ENCODE peak calls at places on chromosomes 3 and 15, in eight cellular contexts. F, S, Z, D, O, I, L and Y are unnamed samples. For H3K36me3, the result is how much of the 10 kb centered on the place peaks cover.

GRCh38 chr3:170405101-170405500 is 13.6 kb upstream of the CLDN11 start:
- DNase-seq in S (no peak), L (no peak), D (no peak), O (no peak), I (no peak), Z (no peak), F (no peak), Y (no peak)

GRCh38 chr3:52879090-52879489 is 18.3 kb downstream of the STIMATE start:
- DNase-seq in L (no peak), O (no peak), I (no peak), S (no peak), D (no peak), F (no peak), Z (no peak), Y (peak)

GRCh38 chr3:19994796-19995195 is 17.3 kb downstream of the PP2D1 start:
- DNase-seq in S (no peak), L (no peak), D (no peak), O (no peak), I (no peak), F (no peak), Z (no peak), Y (no peak)

GRCh38 chr3:30435950-30436349 is 170.5 kb upstream of the TGFBR2 start:
- DNase-seq in F (no peak), S (no peak), O (peak), I (no peak), L (no peak), D (no peak), Z (no peak), Y (no peak)

GRCh38 chr15:87578776-87579175 is 677.8 kb downstream of the NTRK3 start:
- DNase-seq in S (no peak), Z (peak), D (no peak), L (no peak), I (no peak), O (no peak), F (no peak), Y (no peak)

GRCh38 chr3:170511371-170511770 is 74.5 kb downstream of the SLC7A14 start:
- DNase-seq in D (no peak), I (no peak), L (no peak), O (no peak), F (no peak), Z (no peak), S (no peak), Y (no peak)

GRCh38 chr3:77254967-77255831 is 215.3 kb downstream of the ROBO2 start:
- DNase-seq in F (peak), D (peak), O (peak), L (peak), Z (peak), S (no peak), I (no peak), Y (peak)

GRCh38 chr3:10725067-10725466 is 91.0 kb upstream of the SLC6A11 start:
- DNase-seq in S (no peak), F (no peak), D (no peak), L (no peak), I (no peak), O (no peak), Z (no peak), Y (no peak)

GRCh38 chr3:177932750-177933660 is 603.2 kb upstream of the KCNMB2 start:
- DNase-seq in L (no peak), O (no peak), I (no peak), Z (no peak), F (no peak), D (no peak), S (no peak), Y (no peak)

GRCh38 chr3:141191097-141191749 is 40.4 kb upstream of the PXYLP1 start:
- DNase-seq in L (no peak), I (no peak), S (no peak), O (no peak), Z (peak), F (peak), D (no peak), Y (no peak)

GRCh38 chr15:91142097-91142744 is 42.2 kb downstream of the SV2B start:
- DNase-seq in L (no peak), I (no peak), S (no peak), F (no peak), Z (peak), O (peak), D (no peak), Y (peak)

GRCh38 chr15:39133201-39133600 is 447.7 kb upstream of the THBS1 start:
- DNase-seq in D (peak), F (peak), Z (peak), O (no peak), I (no peak), S (no peak), L (no peak), Y (peak)

GRCh38 chr3:52670621-52671521 is 14.8 kb downstream of the PBRM1 start:
- DNase-seq in L (peak), Z (peak), F (peak), O (no peak), I (no peak), S (no peak), D (no peak), Y (no peak)

GRCh38 chr15:40471778-40472130 is 970 bp downstream of the CHST14 start:
- DNase-seq in L (no peak), I (no peak), Z (no peak), O (peak), D (peak), F (peak), S (peak), Y (peak)

GRCh38 chr3:69379661-69380060 is 6.2 kb downstream of the FRMD4B start:
- DNase-seq in L (no peak), Z (no peak), O (no peak), D (no peak), S (no peak), I (no peak), F (peak), Y (no peak)

GRCh38 chr15:90460142-90460824 is 69.4 kb upstream of the CRTC3 start:
- DNase-seq in Z (no peak), L (no peak), O (no peak), S (no peak), F (peak), D (no peak), I (no peak), Y (no peak)

GRCh38 chr3:76038949-76039348 is 253.6 kb upstream of the ZNF717 start:
- DNase-seq in Z (no peak), I (no peak), S (no peak), D (no peak), O (no peak), F (no peak), L (no peak), Y (no peak)

GRCh38 chr3:76039431-76039830 is 254.1 kb upstream of the ZNF717 start:
- DNase-seq in F (peak), O (no peak), L (no peak), D (no peak), S (no peak), I (no peak), Z (peak), Y (no peak)

GRCh38 chr3:76028816-76029215 is 243.5 kb upstream of the ZNF717 start:
- DNase-seq in F (peak), O (no peak), L (no peak), Z (no peak), I (no peak), S (no peak), D (no peak), Y (no peak)

GRCh38 chr3:76034652-76035051 is 249.3 kb upstream of the ZNF717 start:
- DNase-seq in Z (no peak), O (no peak), F (no peak), I (no peak), D (no peak), L (no peak), S (no peak), Y (no peak)
- H3K36me3 ChIP-seq in Z (under half), O (under half), F (under half), I (under half), D (under half), L (under half), S (under half), Y (under half)

DNA sequence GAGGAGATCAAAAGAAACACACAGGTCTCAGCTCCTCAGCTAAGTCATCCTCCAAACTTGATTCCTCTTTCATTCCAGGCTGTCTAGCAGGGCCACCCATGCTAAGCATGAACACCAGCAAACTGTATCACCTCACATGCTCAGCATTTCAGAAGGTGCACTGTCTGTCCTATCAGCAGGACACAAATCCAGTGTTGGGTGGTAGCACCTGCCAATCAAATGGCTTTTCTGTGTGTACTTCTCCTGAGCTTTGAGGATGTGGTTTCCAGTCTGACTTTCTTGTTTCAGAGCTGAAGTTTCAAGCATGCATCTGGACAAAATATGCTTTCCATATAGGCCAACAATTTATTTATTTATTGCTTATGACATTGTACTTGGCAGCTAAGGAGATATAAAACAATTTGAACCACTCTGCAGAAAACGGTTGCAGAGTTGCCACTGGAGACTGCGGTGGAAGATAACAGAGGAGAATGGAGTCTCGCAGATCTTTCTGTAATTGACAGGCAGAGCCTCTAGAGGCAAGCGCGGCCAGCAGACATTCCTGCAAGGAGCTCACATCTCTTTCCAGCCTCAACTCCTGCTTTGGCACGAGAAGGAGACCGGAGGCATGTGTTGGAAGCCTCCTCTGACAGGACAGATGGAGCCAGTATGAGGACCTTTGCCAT is 167.1 kb upstream of the WNT5A start:
- DNase-seq in S (no peak), F (no peak), I (no peak), O (peak), D (no peak), L (no peak), Z (no peak), Y (no peak)
- H3K4me3 ChIP-seq in S (no peak), F (no peak), I (no peak), O (peak), D (no peak), L (no peak), Z (no peak), Y (no peak)

GRCh38 chr3:14144423-14145075 is 19.7 kb downstream of the TMEM43 start:
- DNase-seq in D (peak), S (no peak), I (no peak), O (peak), Z (peak), L (peak), F (peak), Y (peak)

GRCh38 chr3:14143826-14144225 is 19.0 kb downstream of the TMEM43 start:
- DNase-seq in S (no peak), Z (peak), O (no peak), D (no peak), F (peak), L (peak), I (no peak), Y (peak)

GRCh38 chr3:14145670-14146380 is 21.0 kb downstream of the TMEM43 start:
- DNase-seq in I (no peak), S (no peak), L (no peak), F (no peak), Z (no peak), O (no peak), D (no peak), Y (no peak)

GRCh38 chr3:14146381-14147062 is 21.7 kb downstream of the TMEM43 start:
- DNase-seq in Z (no peak), L (no peak), D (no peak), O (no peak), F (no peak), I (no peak), S (peak), Y (no peak)

GRCh38 chr3:14145236-14145635 is 20.4 kb downstream of the TMEM43 start:
- DNase-seq in Z (no peak), L (no peak), S (no peak), D (no peak), F (peak), I (no peak), O (no peak), Y (peak)
- H3K36me3 ChIP-seq in Z (under half), L (under half), S (half or more), D (under half), F (under half), I (half or more), O (under half), Y (under half)

GRCh38 chr3:111907151-111907550 is 48.1 kb downstream of the PHLDB2 start:
- DNase-seq in Z (no peak), D (no peak), F (no peak), S (no peak), O (no peak), L (no peak), I (no peak), Y (no peak)

GRCh38 chr3:111904376-111905241 is 45.5 kb downstream of the PHLDB2 start:
- DNase-seq in I (no peak), Z (peak), F (peak), D (no peak), L (no peak), O (no peak), S (no peak), Y (peak)

GRCh38 chr3:111903067-111903511 is 44.0 kb downstream of the PHLDB2 start:
- DNase-seq in F (peak), D (no peak), Z (peak), L (no peak), O (no peak), S (no peak), I (no peak), Y (no peak)

GRCh38 chr3:111902534-111902933 is 43.5 kb downstream of the PHLDB2 start:
- DNase-seq in L (no peak), S (no peak), D (no peak), Z (no peak), I (no peak), O (no peak), F (no peak), Y (no peak)

DNA sequence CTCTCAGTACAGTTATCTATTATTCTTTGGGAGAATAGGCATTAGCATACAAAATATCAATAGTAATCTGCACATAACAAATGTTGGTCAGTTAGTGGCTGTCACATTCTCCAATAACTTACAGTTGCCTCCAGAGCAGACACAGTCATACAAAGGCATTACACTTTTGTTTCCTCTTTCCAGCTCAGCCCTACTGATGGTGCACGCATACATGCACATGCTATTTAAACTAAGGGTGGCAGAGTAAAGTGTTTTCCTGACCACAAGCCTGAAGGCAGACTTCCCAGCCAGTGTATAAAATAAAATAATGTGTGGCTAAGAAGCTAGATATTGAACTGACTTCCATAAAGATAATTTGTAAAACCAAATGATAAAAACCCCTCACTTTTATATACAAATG is 47.6 kb downstream of the PHLDB2 start:
- DNase-seq in O (no peak), F (peak), D (no peak), I (no peak), L (no peak), Z (no peak), S (no peak), Y (no peak)
- H3K4me3 ChIP-seq in O (no peak), F (no peak), D (no peak), I (no peak), L (no peak), Z (no peak), S (no peak), Y (no peak)